ENCODE peak calls at places on chromosome 20, in nine cellular contexts. One of them, this sample, is unnamed. For H3K27me3, the result is how much of the 10 kb centered on the place peaks cover.

GRCh38 chr20:9458075-9458818 is 56.1 kb upstream of the LAMP5 start:
- DNase-seq in heart right ventricle: no peak
- DNase-seq in K562: no peak
- DNase-seq in upper lobe of right lung: no peak
- DNase-seq in bronchial epithelial cell: peak
- DNase-seq in fibroblast of lung: peak
- DNase-seq in transverse colon: no peak
- DNase-seq in IMR-90: peak
- DNase-seq in PC-9: no peak
- DNase-seq in this sample: no peak

GRCh38 chr20:33668087-33668790 is 1.5 kb downstream of the ACTL10 start:
- DNase-seq in PC-9: no peak
- DNase-seq in heart right ventricle: peak
- DNase-seq in transverse colon: no peak
- DNase-seq in K562: peak
- DNase-seq in upper lobe of right lung: no peak
- DNase-seq in bronchial epithelial cell: no peak
- DNase-seq in fibroblast of lung: no peak
- DNase-seq in IMR-90: no peak
- DNase-seq in this sample: no peak

GRCh38 chr20:58571942-58572666 is 56.9 kb upstream of the APCDD1L start:
- DNase-seq in IMR-90: peak
- DNase-seq in fibroblast of lung: peak
- DNase-seq in PC-9: no peak
- DNase-seq in K562: no peak
- DNase-seq in heart right ventricle: no peak
- DNase-seq in transverse colon: no peak
- DNase-seq in upper lobe of right lung: no peak
- DNase-seq in bronchial epithelial cell: no peak
- DNase-seq in this sample: peak

GRCh38 chr20:22908944-22909343 is 126.2 kb upstream of the SSTR4 start:
- DNase-seq in upper lobe of right lung: no peak
- DNase-seq in IMR-90: no peak
- DNase-seq in heart right ventricle: no peak
- DNase-seq in fibroblast of lung: no peak
- DNase-seq in PC-9: no peak
- DNase-seq in K562: peak
- DNase-seq in transverse colon: no peak
- DNase-seq in bronchial epithelial cell: no peak
- DNase-seq in this sample: no peak

GRCh38 chr20:14716251-14716650 is 378.8 kb upstream of the FLRT3 start:
- DNase-seq in PC-9: no peak
- DNase-seq in IMR-90: no peak
- DNase-seq in upper lobe of right lung: no peak
- DNase-seq in transverse colon: no peak
- DNase-seq in heart right ventricle: no peak
- DNase-seq in fibroblast of lung: no peak
- DNase-seq in K562: no peak
- DNase-seq in bronchial epithelial cell: no peak
- DNase-seq in this sample: no peak

GRCh38 chr20:58432190-58432954 is 43.3 kb downstream of the VAPB start:
- DNase-seq in PC-9: no peak
- DNase-seq in transverse colon: no peak
- DNase-seq in K562: no peak
- DNase-seq in upper lobe of right lung: no peak
- DNase-seq in bronchial epithelial cell: no peak
- DNase-seq in fibroblast of lung: peak
- DNase-seq in IMR-90: peak
- DNase-seq in heart right ventricle: no peak
- DNase-seq in this sample: peak

GRCh38 chr20:50992733-50993457 is 30.0 kb downstream of the KCNG1 start:
- DNase-seq in heart right ventricle: no peak
- DNase-seq in IMR-90: peak
- DNase-seq in bronchial epithelial cell: peak
- DNase-seq in fibroblast of lung: peak
- DNase-seq in transverse colon: peak
- DNase-seq in upper lobe of right lung: no peak
- DNase-seq in PC-9: peak
- DNase-seq in K562: peak
- DNase-seq in this sample: no peak

GRCh38 chr20:20594171-20594530 is 118.3 kb downstream of the RALGAPA2 start:
- DNase-seq in PC-9: no peak
- DNase-seq in fibroblast of lung: peak
- DNase-seq in bronchial epithelial cell: peak
- DNase-seq in transverse colon: no peak
- DNase-seq in IMR-90: peak
- DNase-seq in heart right ventricle: no peak
- DNase-seq in K562: no peak
- DNase-seq in upper lobe of right lung: no peak
- DNase-seq in this sample: no peak

GRCh38 chr20:46022411-46023147 is 6.4 kb upstream of the SLC12A5 start:
- DNase-seq in bronchial epithelial cell: no peak
- DNase-seq in heart right ventricle: peak
- DNase-seq in upper lobe of right lung: peak
- DNase-seq in PC-9: peak
- DNase-seq in transverse colon: peak
- DNase-seq in K562: peak
- DNase-seq in fibroblast of lung: no peak
- DNase-seq in IMR-90: peak
- DNase-seq in this sample: no peak

GRCh38 chr20:46088409-46089075 is 1.2 kb downstream of the NCOA5 start:
- DNase-seq in upper lobe of right lung: no peak
- DNase-seq in fibroblast of lung: peak
- DNase-seq in K562: no peak
- DNase-seq in heart right ventricle: no peak
- DNase-seq in bronchial epithelial cell: peak
- DNase-seq in IMR-90: peak
- DNase-seq in transverse colon: no peak
- DNase-seq in PC-9: peak
- DNase-seq in this sample: no peak

GRCh38 chr20:51469046-51469445 is 73.5 kb downstream of the NFATC2 start:
- DNase-seq in K562: no peak
- DNase-seq in transverse colon: no peak
- DNase-seq in IMR-90: no peak
- DNase-seq in bronchial epithelial cell: no peak
- DNase-seq in upper lobe of right lung: no peak
- DNase-seq in PC-9: no peak
- DNase-seq in heart right ventricle: no peak
- DNase-seq in fibroblast of lung: no peak
- DNase-seq in this sample: no peak

GRCh38 chr20:4329232-4329631 is 313.9 kb upstream of the RNF24 start:
- DNase-seq in K562: no peak
- DNase-seq in IMR-90: no peak
- DNase-seq in PC-9: no peak
- DNase-seq in bronchial epithelial cell: no peak
- DNase-seq in heart right ventricle: no peak
- DNase-seq in fibroblast of lung: no peak
- DNase-seq in upper lobe of right lung: no peak
- DNase-seq in transverse colon: no peak
- DNase-seq in this sample: no peak

GRCh38 chr20:9608639-9609440 is 94.5 kb downstream of the LAMP5 start:
- DNase-seq in bronchial epithelial cell: peak
- DNase-seq in heart right ventricle: no peak
- DNase-seq in upper lobe of right lung: no peak
- DNase-seq in fibroblast of lung: no peak
- DNase-seq in K562: no peak
- DNase-seq in PC-9: no peak
- DNase-seq in IMR-90: no peak
- DNase-seq in transverse colon: no peak
- DNase-seq in this sample: no peak

GRCh38 chr20:38173237-38174156 is 8.4 kb upstream of the TGM2 start:
- DNase-seq in transverse colon: no peak
- DNase-seq in fibroblast of lung: peak
- DNase-seq in IMR-90: peak
- DNase-seq in heart right ventricle: no peak
- DNase-seq in PC-9: peak
- DNase-seq in upper lobe of right lung: peak
- DNase-seq in K562: peak
- DNase-seq in bronchial epithelial cell: peak
- DNase-seq in this sample: peak

GRCh38 chr20:43540673-43541060 is 18.2 kb upstream of the SGK2 start:
- DNase-seq in PC-9: no peak
- DNase-seq in transverse colon: no peak
- DNase-seq in upper lobe of right lung: peak
- DNase-seq in bronchial epithelial cell: no peak
- DNase-seq in IMR-90: no peak
- DNase-seq in fibroblast of lung: no peak
- DNase-seq in heart right ventricle: no peak
- DNase-seq in K562: no peak
- DNase-seq in this sample: no peak

DNA sequence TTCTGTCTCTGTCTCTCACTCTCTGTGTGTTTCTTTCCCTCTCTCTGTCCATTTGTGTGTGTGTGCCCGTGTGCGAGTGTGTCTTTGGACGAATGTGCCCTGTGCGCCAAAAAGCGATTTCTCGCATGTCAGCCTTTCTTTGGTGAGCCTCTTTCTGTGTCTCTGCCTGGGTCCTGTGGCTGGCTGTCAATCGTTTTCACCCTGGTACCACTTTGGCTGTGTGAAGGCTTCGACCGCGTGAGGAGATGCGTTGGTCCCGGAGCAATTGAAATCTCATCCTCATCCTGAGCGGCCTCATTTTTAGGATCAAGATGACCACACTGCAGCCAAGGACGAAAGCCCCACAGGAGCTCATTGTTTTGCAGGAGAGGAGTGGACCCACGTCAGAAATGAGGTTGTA is 288.9 kb upstream of the ZNF337 start:
- DNase-seq in fibroblast of lung: peak
- DNase-seq in K562: no peak
- DNase-seq in IMR-90: no peak
- DNase-seq in heart right ventricle: no peak
- DNase-seq in PC-9: no peak
- DNase-seq in bronchial epithelial cell: no peak
- DNase-seq in transverse colon: no peak
- DNase-seq in upper lobe of right lung: peak
- DNase-seq in this sample: no peak
- H3K4me3 ChIP-seq in fibroblast of lung: no peak
- H3K4me3 ChIP-seq in K562: no peak
- H3K4me3 ChIP-seq in IMR-90: no peak
- H3K4me3 ChIP-seq in heart right ventricle: no peak
- H3K4me3 ChIP-seq in PC-9: no peak
- H3K4me3 ChIP-seq in bronchial epithelial cell: no peak
- H3K4me3 ChIP-seq in transverse colon: no peak
- H3K4me3 ChIP-seq in upper lobe of right lung: no peak
- H3K4me3 ChIP-seq in this sample: no peak

DNA sequence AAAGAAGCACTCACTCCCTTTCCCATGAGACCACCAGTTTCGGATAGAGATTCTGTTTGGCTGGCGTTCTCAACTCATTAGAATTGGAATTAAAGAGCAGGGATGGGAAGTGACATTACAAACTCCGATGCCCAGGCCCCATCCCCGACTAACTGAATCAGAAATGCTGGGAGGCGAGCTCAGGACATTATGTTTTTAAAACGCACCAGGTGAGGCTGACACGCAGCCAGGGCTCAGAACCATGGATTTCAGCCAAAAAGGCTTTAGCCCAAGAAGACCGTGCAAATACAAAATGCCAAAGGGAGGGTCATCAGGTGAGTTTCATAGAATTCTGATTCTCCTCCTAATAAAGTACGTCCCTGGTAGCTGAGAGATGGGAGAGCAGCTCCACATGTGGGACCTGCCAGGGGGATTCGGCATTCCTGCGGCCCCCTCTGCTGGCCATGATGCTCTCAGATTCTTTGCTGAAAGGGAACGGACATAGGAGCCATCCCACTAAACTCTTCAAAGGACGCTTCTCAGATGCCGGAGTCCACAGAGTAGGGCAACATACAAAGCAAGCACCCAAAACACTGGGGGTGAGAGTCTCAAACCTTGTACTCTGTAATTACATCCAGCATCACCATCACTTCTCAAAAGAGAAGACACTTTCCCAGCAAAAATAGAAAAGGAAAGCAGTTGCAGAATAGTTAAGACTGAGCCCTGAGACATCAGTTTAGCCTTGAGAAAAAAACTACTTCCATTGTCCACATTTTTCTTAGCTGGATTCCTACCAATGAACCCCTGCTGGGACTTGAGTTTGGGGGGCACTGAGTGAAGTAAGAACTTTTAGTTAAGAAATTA is 205.2 kb downstream of the BMP7 start:
- DNase-seq in transverse colon: no peak
- DNase-seq in upper lobe of right lung: peak
- DNase-seq in PC-9: peak
- DNase-seq in fibroblast of lung: no peak
- DNase-seq in bronchial epithelial cell: no peak
- DNase-seq in heart right ventricle: no peak
- DNase-seq in IMR-90: no peak
- DNase-seq in K562: peak
- DNase-seq in this sample: no peak
- TF ChIP-seq CTCF in transverse colon: no peak
- TF ChIP-seq CTCF in upper lobe of right lung: no peak
- TF ChIP-seq CTCF in PC-9: peak
- TF ChIP-seq CTCF in fibroblast of lung: no peak
- TF ChIP-seq CTCF in bronchial epithelial cell: no peak
- TF ChIP-seq CTCF in heart right ventricle: no peak
- TF ChIP-seq CTCF in IMR-90: peak
- TF ChIP-seq CTCF in K562: peak
- TF ChIP-seq CTCF in this sample: peak

DNA sequence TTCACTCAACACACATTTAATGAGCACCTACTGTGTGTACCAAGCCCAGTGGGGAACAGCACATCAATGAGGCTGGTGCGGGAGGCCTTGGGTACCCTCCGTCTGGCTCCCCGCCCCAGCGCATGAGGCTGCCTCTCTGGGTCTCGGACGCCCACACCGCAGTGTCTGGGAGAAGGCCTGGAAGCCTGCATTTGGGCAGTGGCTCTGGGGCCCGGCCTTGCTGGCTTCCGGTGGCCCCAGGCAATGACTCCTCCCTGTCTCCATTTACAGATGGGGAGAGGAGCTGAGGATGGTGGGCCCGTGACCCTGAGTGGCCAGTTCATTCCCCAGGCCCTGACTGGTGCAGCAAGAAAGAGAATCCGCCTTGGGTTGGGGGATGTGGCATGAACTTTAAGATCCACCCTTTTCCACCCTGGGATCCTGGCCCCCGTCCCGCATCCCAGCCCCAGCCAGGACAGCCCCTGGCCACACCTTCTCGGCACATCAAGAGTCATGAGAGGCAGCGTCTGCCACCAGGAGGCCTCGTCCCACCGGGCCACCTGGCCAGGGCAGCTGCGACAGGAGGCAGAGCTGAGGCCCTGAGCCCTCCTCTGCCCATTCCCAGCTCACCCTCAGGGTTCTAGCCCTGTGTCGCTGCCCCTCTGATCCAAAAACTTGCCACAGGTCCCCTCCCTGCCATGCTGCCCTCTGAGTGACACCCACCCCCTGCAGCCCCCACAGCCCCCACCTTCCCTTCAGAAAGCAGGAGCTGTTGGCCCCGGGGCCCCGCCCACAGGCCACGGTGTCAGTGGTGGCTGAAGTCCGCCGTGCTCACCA is 17.5 kb upstream of the MRGBP start:
- DNase-seq in K562: peak
- DNase-seq in fibroblast of lung: no peak
- DNase-seq in heart right ventricle: no peak
- DNase-seq in upper lobe of right lung: no peak
- DNase-seq in PC-9: no peak
- DNase-seq in transverse colon: no peak
- DNase-seq in bronchial epithelial cell: no peak
- DNase-seq in IMR-90: no peak
- DNase-seq in this sample: no peak
- H3K27me3 ChIP-seq in K562: under half
- H3K27me3 ChIP-seq in fibroblast of lung: under half
- H3K27me3 ChIP-seq in heart right ventricle: under half
- H3K27me3 ChIP-seq in upper lobe of right lung: under half
- H3K27me3 ChIP-seq in PC-9: under half
- H3K27me3 ChIP-seq in transverse colon: under half
- H3K27me3 ChIP-seq in bronchial epithelial cell: under half
- H3K27me3 ChIP-seq in IMR-90: under half
- H3K27me3 ChIP-seq in this sample: under half

GRCh38 chr20:35172434-35172806 is 548 bp downstream of the PROCR start:
- DNase-seq in fibroblast of lung: no peak
- DNase-seq in K562: no peak
- DNase-seq in PC-9: no peak
- DNase-seq in heart right ventricle: no peak
- DNase-seq in IMR-90: no peak
- DNase-seq in upper lobe of right lung: no peak
- DNase-seq in bronchial epithelial cell: no peak
- DNase-seq in transverse colon: no peak
- DNase-seq in this sample: no peak
- H3K4me3 ChIP-seq in fibroblast of lung: peak
- H3K4me3 ChIP-seq in K562: peak
- H3K4me3 ChIP-seq in PC-9: peak
- H3K4me3 ChIP-seq in heart right ventricle: peak
- H3K4me3 ChIP-seq in IMR-90: peak
- H3K4me3 ChIP-seq in upper lobe of right lung: peak
- H3K4me3 ChIP-seq in bronchial epithelial cell: peak
- H3K4me3 ChIP-seq in transverse colon: peak
- H3K4me3 ChIP-seq in this sample: peak

This sample was measured in AG04450.